ENCODE peak calls at places on chromosomes 11 and 22, in ten cellular contexts. One of them, this sample, is unnamed. For H3K36me3, the result is how much of the 10 kb centered on the place peaks cover.

GRCh38 chr11:125561924-125562323 is 7.4 kb upstream of the EI24 start:
- DNase-seq in CD8-positive, alpha-beta memory T cell: no peak
- DNase-seq in Panc1: no peak
- DNase-seq in heart right ventricle: no peak
- DNase-seq in mesendoderm: no peak
- DNase-seq in cardiac muscle cell: no peak
- DNase-seq in mesenchymal stem cell: no peak
- DNase-seq in neuronal stem cell: no peak
- DNase-seq in tibial nerve: no peak
- DNase-seq in NT2/D1: no peak
- DNase-seq in this sample: no peak

GRCh38 chr11:112310867-112311266 is 50.2 kb upstream of the PLET1 start:
- DNase-seq in CD8-positive, alpha-beta memory T cell: no peak
- DNase-seq in Panc1: no peak
- DNase-seq in heart right ventricle: no peak
- DNase-seq in mesendoderm: no peak
- DNase-seq in cardiac muscle cell: no peak
- DNase-seq in mesenchymal stem cell: no peak
- DNase-seq in neuronal stem cell: no peak
- DNase-seq in tibial nerve: no peak
- DNase-seq in NT2/D1: no peak
- DNase-seq in this sample: no peak

GRCh38 chr11:92154611-92155010 is 70.0 kb upstream of the FAT3 start:
- DNase-seq in CD8-positive, alpha-beta memory T cell: no peak
- DNase-seq in Panc1: no peak
- DNase-seq in heart right ventricle: no peak
- DNase-seq in mesendoderm: peak
- DNase-seq in cardiac muscle cell: no peak
- DNase-seq in mesenchymal stem cell: no peak
- DNase-seq in neuronal stem cell: no peak
- DNase-seq in tibial nerve: no peak
- DNase-seq in NT2/D1: no peak
- DNase-seq in this sample: no peak

GRCh38 chr11:1706634-1707400 is 9.8 kb downstream of the KRTAP5-6 start:
- DNase-seq in CD8-positive, alpha-beta memory T cell: no peak
- DNase-seq in Panc1: no peak
- DNase-seq in heart right ventricle: no peak
- DNase-seq in mesendoderm: no peak
- DNase-seq in cardiac muscle cell: peak
- DNase-seq in mesenchymal stem cell: no peak
- DNase-seq in neuronal stem cell: no peak
- DNase-seq in tibial nerve: no peak
- DNase-seq in NT2/D1: no peak
- DNase-seq in this sample: no peak

GRCh38 chr22:22720201-22720723 is 75.8 kb downstream of the GGTLC2 start:
- DNase-seq in CD8-positive, alpha-beta memory T cell: peak
- DNase-seq in Panc1: peak
- DNase-seq in heart right ventricle: no peak
- DNase-seq in mesendoderm: peak
- DNase-seq in cardiac muscle cell: peak
- DNase-seq in mesenchymal stem cell: peak
- DNase-seq in neuronal stem cell: peak
- DNase-seq in tibial nerve: no peak
- DNase-seq in NT2/D1: peak
- DNase-seq in this sample: no peak

GRCh38 chr22:30864441-30865420 is 103.8 kb downstream of the MORC2 start:
- DNase-seq in CD8-positive, alpha-beta memory T cell: no peak
- DNase-seq in Panc1: no peak
- DNase-seq in heart right ventricle: no peak
- DNase-seq in mesendoderm: no peak
- DNase-seq in cardiac muscle cell: no peak
- DNase-seq in mesenchymal stem cell: no peak
- DNase-seq in neuronal stem cell: no peak
- DNase-seq in tibial nerve: no peak
- DNase-seq in NT2/D1: no peak
- DNase-seq in this sample: peak

GRCh38 chr11:131386408-131386807 is 16.0 kb downstream of the NTM start:
- DNase-seq in CD8-positive, alpha-beta memory T cell: no peak
- DNase-seq in Panc1: no peak
- DNase-seq in heart right ventricle: no peak
- DNase-seq in mesendoderm: no peak
- DNase-seq in cardiac muscle cell: no peak
- DNase-seq in mesenchymal stem cell: no peak
- DNase-seq in neuronal stem cell: no peak
- DNase-seq in tibial nerve: no peak
- DNase-seq in NT2/D1: no peak
- DNase-seq in this sample: no peak

GRCh38 chr11:95228081-95228859 is 2.7 kb downstream of the SESN3 start:
- DNase-seq in CD8-positive, alpha-beta memory T cell: no peak
- DNase-seq in Panc1: no peak
- DNase-seq in heart right ventricle: no peak
- DNase-seq in mesendoderm: no peak
- DNase-seq in cardiac muscle cell: peak
- DNase-seq in mesenchymal stem cell: no peak
- DNase-seq in neuronal stem cell: no peak
- DNase-seq in tibial nerve: no peak
- DNase-seq in NT2/D1: no peak
- DNase-seq in this sample: no peak

GRCh38 chr11:45180888-45181594 is 34.6 kb downstream of the PRDM11 start:
- DNase-seq in CD8-positive, alpha-beta memory T cell: peak
- DNase-seq in Panc1: no peak
- DNase-seq in heart right ventricle: peak
- DNase-seq in mesendoderm: peak
- DNase-seq in cardiac muscle cell: peak
- DNase-seq in mesenchymal stem cell: peak
- DNase-seq in neuronal stem cell: peak
- DNase-seq in tibial nerve: peak
- DNase-seq in NT2/D1: no peak
- DNase-seq in this sample: peak

GRCh38 chr11:127491589-127491988 is 491.0 kb upstream of the KIRREL3 start:
- DNase-seq in CD8-positive, alpha-beta memory T cell: no peak
- DNase-seq in Panc1: no peak
- DNase-seq in heart right ventricle: no peak
- DNase-seq in mesendoderm: no peak
- DNase-seq in cardiac muscle cell: no peak
- DNase-seq in mesenchymal stem cell: no peak
- DNase-seq in neuronal stem cell: no peak
- DNase-seq in tibial nerve: no peak
- DNase-seq in NT2/D1: no peak
- DNase-seq in this sample: no peak
- H3K36me3 ChIP-seq in CD8-positive, alpha-beta memory T cell: under half
- H3K36me3 ChIP-seq in Panc1: under half
- H3K36me3 ChIP-seq in heart right ventricle: under half
- H3K36me3 ChIP-seq in mesendoderm: under half
- H3K36me3 ChIP-seq in cardiac muscle cell: under half
- H3K36me3 ChIP-seq in mesenchymal stem cell: under half
- H3K36me3 ChIP-seq in neuronal stem cell: under half
- H3K36me3 ChIP-seq in tibial nerve: under half
- H3K36me3 ChIP-seq in NT2/D1: under half
- H3K36me3 ChIP-seq in this sample: under half

GRCh38 chr11:130164221-130164570 is 4.6 kb downstream of the ST14 start:
- DNase-seq in CD8-positive, alpha-beta memory T cell: no peak
- DNase-seq in Panc1: no peak
- DNase-seq in heart right ventricle: no peak
- DNase-seq in mesendoderm: no peak
- DNase-seq in cardiac muscle cell: no peak
- DNase-seq in mesenchymal stem cell: no peak
- DNase-seq in neuronal stem cell: no peak
- DNase-seq in tibial nerve: no peak
- DNase-seq in NT2/D1: no peak
- DNase-seq in this sample: no peak
- H3K36me3 ChIP-seq in CD8-positive, alpha-beta memory T cell: under half
- H3K36me3 ChIP-seq in Panc1: under half
- H3K36me3 ChIP-seq in heart right ventricle: under half
- H3K36me3 ChIP-seq in mesendoderm: under half
- H3K36me3 ChIP-seq in cardiac muscle cell: under half
- H3K36me3 ChIP-seq in mesenchymal stem cell: under half
- H3K36me3 ChIP-seq in neuronal stem cell: under half
- H3K36me3 ChIP-seq in tibial nerve: under half
- H3K36me3 ChIP-seq in NT2/D1: under half
- H3K36me3 ChIP-seq in this sample: under half

GRCh38 chr11:114243461-114244372 is 52.5 kb upstream of the NNMT start:
- DNase-seq in CD8-positive, alpha-beta memory T cell: no peak
- DNase-seq in Panc1: no peak
- DNase-seq in heart right ventricle: peak
- DNase-seq in mesendoderm: no peak
- DNase-seq in cardiac muscle cell: no peak
- DNase-seq in mesenchymal stem cell: no peak
- DNase-seq in neuronal stem cell: no peak
- DNase-seq in tibial nerve: no peak
- DNase-seq in NT2/D1: no peak
- DNase-seq in this sample: no peak

GRCh38 chr11:114236829-114237228 is 59.4 kb upstream of the NNMT start:
- DNase-seq in CD8-positive, alpha-beta memory T cell: no peak
- DNase-seq in Panc1: no peak
- DNase-seq in heart right ventricle: no peak
- DNase-seq in mesendoderm: no peak
- DNase-seq in cardiac muscle cell: peak
- DNase-seq in mesenchymal stem cell: no peak
- DNase-seq in neuronal stem cell: no peak
- DNase-seq in tibial nerve: no peak
- DNase-seq in NT2/D1: no peak
- DNase-seq in this sample: no peak

GRCh38 chr11:114237321-114238280 is 58.6 kb upstream of the NNMT start:
- DNase-seq in CD8-positive, alpha-beta memory T cell: no peak
- DNase-seq in Panc1: no peak
- DNase-seq in heart right ventricle: no peak
- DNase-seq in mesendoderm: no peak
- DNase-seq in cardiac muscle cell: no peak
- DNase-seq in mesenchymal stem cell: no peak
- DNase-seq in neuronal stem cell: no peak
- DNase-seq in tibial nerve: no peak
- DNase-seq in NT2/D1: no peak
- DNase-seq in this sample: no peak

GRCh38 chr11:114242032-114242431 is 54.2 kb upstream of the NNMT start:
- DNase-seq in CD8-positive, alpha-beta memory T cell: no peak
- DNase-seq in Panc1: no peak
- DNase-seq in heart right ventricle: no peak
- DNase-seq in mesendoderm: no peak
- DNase-seq in cardiac muscle cell: no peak
- DNase-seq in mesenchymal stem cell: no peak
- DNase-seq in neuronal stem cell: no peak
- DNase-seq in tibial nerve: no peak
- DNase-seq in NT2/D1: no peak
- DNase-seq in this sample: no peak

GRCh38 chr11:114239632-114240224 is 56.5 kb upstream of the NNMT start:
- DNase-seq in CD8-positive, alpha-beta memory T cell: no peak
- DNase-seq in Panc1: no peak
- DNase-seq in heart right ventricle: no peak
- DNase-seq in mesendoderm: no peak
- DNase-seq in cardiac muscle cell: no peak
- DNase-seq in mesenchymal stem cell: no peak
- DNase-seq in neuronal stem cell: no peak
- DNase-seq in tibial nerve: no peak
- DNase-seq in NT2/D1: no peak
- DNase-seq in this sample: no peak
- H3K36me3 ChIP-seq in CD8-positive, alpha-beta memory T cell: under half
- H3K36me3 ChIP-seq in Panc1: under half
- H3K36me3 ChIP-seq in heart right ventricle: under half
- H3K36me3 ChIP-seq in mesendoderm: under half
- H3K36me3 ChIP-seq in cardiac muscle cell: under half
- H3K36me3 ChIP-seq in mesenchymal stem cell: under half
- H3K36me3 ChIP-seq in neuronal stem cell: under half
- H3K36me3 ChIP-seq in tibial nerve: under half
- H3K36me3 ChIP-seq in NT2/D1: under half
- H3K36me3 ChIP-seq in this sample: under half

DNA sequence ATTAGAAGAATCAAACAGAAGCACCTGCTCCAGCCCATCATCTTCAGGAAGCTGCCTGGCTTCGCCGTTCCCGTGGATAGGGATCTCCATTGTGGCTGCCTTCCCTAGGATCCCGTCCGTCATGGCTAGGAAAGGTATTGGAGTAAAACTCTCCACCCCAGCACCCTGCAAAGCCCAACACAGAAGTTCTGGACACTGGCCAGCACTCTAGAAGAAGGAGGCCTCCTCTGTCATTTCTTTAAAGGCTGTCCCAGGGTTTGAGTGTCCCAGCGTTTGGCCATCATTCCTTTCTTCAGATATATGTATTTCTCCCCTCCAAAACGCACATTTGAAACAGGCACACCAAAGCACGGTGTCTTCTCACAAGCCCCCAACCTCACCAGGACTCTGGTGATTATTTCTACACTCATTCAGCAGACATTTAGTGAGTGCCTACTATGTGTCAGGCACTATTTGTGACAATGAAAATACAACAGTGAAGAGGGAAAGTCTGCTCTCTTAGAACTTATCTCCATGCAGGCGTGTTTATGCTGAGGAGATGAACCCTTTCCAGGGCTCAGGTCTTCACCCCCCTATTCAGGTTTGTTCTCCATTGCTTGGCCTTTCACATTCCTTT is 724 bp downstream of the ARFIP2 start:
- DNase-seq in CD8-positive, alpha-beta memory T cell: no peak
- DNase-seq in Panc1: no peak
- DNase-seq in heart right ventricle: no peak
- DNase-seq in mesendoderm: no peak
- DNase-seq in cardiac muscle cell: peak
- DNase-seq in mesenchymal stem cell: peak
- DNase-seq in neuronal stem cell: no peak
- DNase-seq in tibial nerve: no peak
- DNase-seq in NT2/D1: no peak
- DNase-seq in this sample: no peak
- H3K36me3 ChIP-seq in CD8-positive, alpha-beta memory T cell: under half
- H3K36me3 ChIP-seq in Panc1: under half
- H3K36me3 ChIP-seq in heart right ventricle: half or more
- H3K36me3 ChIP-seq in mesendoderm: under half
- H3K36me3 ChIP-seq in cardiac muscle cell: under half
- H3K36me3 ChIP-seq in mesenchymal stem cell: half or more
- H3K36me3 ChIP-seq in neuronal stem cell: under half
- H3K36me3 ChIP-seq in tibial nerve: under half
- H3K36me3 ChIP-seq in NT2/D1: half or more
- H3K36me3 ChIP-seq in this sample: under half